ENCODE peak calls at places on chromosomes 5 and 9, in six cellular contexts. M, G, Q, I, D and H are unnamed samples. For H3K4me1, the result is how much of the 10 kb centered on the place peaks cover.

GRCh38 chr5:147560982-147561381 is 51.1 kb upstream of the DPYSL3 start:
- DNase-seq in M (no peak), G (no peak), Q (no peak), I (no peak), D (no peak), H (no peak)

GRCh38 chr5:17405976-17406876 is 91.8 kb upstream of the TAF11L2 start:
- DNase-seq in M (peak), G (no peak), Q (no peak), I (peak), D (no peak), H (no peak)

GRCh38 chr9:78865757-78866156 is 568.8 kb downstream of the PSAT1 start:
- DNase-seq in M (no peak), G (no peak), Q (no peak), I (no peak), D (no peak), H (no peak)

GRCh38 chr9:133527444-133527920 is 2.7 kb upstream of the MYMK start:
- DNase-seq in M (no peak), G (peak), Q (no peak), I (peak), D (peak), H (peak)

GRCh38 chr5:177524539-177524900 is 7.8 kb upstream of the DDX41 start:
- DNase-seq in M (no peak), G (peak), Q (peak), I (no peak), D (no peak), H (no peak)

GRCh38 chr5:42591026-42591425 is 165.6 kb upstream of the CCDC152 start:
- DNase-seq in M (no peak), G (peak), Q (no peak), I (peak), D (peak), H (peak)

GRCh38 chr9:132235894-132236661 is 74.2 kb downstream of the NTNG2 start:
- DNase-seq in M (peak), G (peak), Q (peak), I (peak), D (peak), H (peak)

GRCh38 chr5:76099286-76099702 is 16.1 kb downstream of the SV2C start:
- DNase-seq in M (no peak), G (no peak), Q (no peak), I (no peak), D (no peak), H (no peak)

GRCh38 chr5:142841511-142842255 is 71.5 kb downstream of the ARHGAP26 start:
- DNase-seq in M (peak), G (peak), Q (no peak), I (no peak), D (no peak), H (peak)

GRCh38 chr9:24899463-24899862 is 353.8 kb upstream of the IZUMO3 start:
- DNase-seq in M (no peak), G (no peak), Q (no peak), I (no peak), D (no peak), H (no peak)

GRCh38 chr9:70049672-70050271 is 6.1 kb downstream of the MAMDC2 start:
- DNase-seq in M (peak), G (peak), Q (no peak), I (peak), D (peak), H (peak)

GRCh38 chr5:57698785-57699184 is 216.2 kb upstream of the ACTBL2 start:
- DNase-seq in M (no peak), G (no peak), Q (no peak), I (peak), D (peak), H (no peak)

DNA sequence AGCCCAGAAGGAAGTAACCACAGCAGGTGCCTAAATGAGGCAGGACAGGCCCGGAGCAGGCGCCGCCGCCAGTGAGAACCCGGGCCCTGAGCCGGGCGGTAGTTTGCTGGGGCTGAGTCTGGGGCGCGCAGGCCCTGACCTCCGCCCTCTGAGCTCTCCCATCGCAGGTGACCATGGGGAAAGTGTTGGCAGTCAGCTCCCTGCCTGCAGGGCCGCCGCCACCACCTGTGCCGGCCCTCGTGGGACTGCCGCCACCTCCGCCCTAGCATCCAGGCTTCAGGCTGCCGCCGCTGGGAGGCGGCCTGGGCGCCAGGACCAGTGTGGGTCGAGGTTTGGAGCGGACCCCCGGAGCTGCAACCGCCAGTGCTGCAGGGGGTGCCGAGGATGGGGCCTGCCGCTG is 61.1 kb downstream of the TARS1 start:
- DNase-seq in M (no peak), G (no peak), Q (no peak), I (no peak), D (no peak), H (no peak)
- H3K4me1 ChIP-seq in M (under half), G (under half), Q (under half), I (under half), D (under half), H (under half)

DNA sequence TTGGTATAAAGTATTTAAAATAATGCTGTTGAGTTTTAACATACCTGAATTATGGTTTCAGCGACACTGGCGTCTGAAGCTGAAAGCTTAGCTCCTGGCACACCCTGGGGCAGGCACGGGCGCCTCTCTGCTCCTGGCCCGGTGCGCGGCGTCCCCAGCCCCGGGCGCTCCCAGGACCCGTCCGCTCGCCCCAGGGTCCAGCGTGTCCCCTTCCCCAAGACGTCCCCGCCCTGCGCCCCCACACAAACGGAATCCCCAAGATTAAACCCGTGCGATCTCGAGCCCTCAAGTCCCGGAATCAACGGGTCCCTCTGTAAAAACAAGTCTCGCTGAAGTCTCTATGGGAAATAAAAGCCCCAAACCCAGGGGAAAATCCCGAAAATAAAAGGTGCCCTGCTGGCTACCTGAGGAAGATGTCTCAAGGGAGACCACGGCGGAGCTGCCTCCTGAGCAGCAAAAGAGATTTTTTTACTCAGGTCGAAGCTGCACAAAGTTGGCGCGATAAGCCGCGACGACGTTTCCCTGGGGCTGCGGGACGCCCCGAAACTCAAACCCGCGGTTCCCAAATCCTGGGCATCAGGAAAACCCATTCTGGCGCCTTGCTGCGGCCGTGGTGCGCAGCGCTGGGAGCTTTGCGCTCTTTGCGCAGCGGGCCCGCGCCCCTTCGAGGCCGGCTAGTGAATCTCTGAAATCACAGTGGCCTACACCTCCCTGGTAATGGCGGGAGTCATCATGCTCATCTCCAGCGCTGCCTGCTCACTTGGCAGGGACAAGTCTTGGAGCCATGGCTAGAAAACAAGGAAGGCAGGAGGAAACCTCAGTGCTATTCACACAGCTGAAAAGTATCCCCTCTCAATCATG is 6.3 kb upstream of the IFNA8 start:
- DNase-seq in M (no peak), G (no peak), Q (peak), I (peak), D (no peak), H (no peak)
- TF ChIP-seq CTCF in M (no peak), G (no peak), Q (no peak), I (peak), D (no peak), H (no peak)

GRCh38 chr5:33938881-33939280 is 2.7 kb downstream of the RXFP3 start:
- DNase-seq in M (no peak), G (no peak), Q (no peak), I (no peak), D (no peak), H (no peak)
- H3K4me3 ChIP-seq in M (no peak), G (no peak), Q (no peak), I (no peak), D (no peak), H (no peak)

GRCh38 chr5:150575745-150576448 is 64.6 kb upstream of the SYNPO start:
- DNase-seq in M (no peak), G (no peak), Q (no peak), I (no peak), D (no peak), H (no peak)

GRCh38 chr5:150573867-150574817 is 66.2 kb downstream of the NDST1 start:
- DNase-seq in M (no peak), G (no peak), Q (no peak), I (no peak), D (no peak), H (no peak)

GRCh38 chr5:150571836-150572235 is 63.9 kb downstream of the NDST1 start:
- DNase-seq in M (no peak), G (no peak), Q (no peak), I (no peak), D (no peak), H (no peak)

GRCh38 chr5:150574818-150575537 is 65.5 kb upstream of the SYNPO start:
- DNase-seq in M (no peak), G (no peak), Q (no peak), I (no peak), D (no peak), H (no peak)

GRCh38 chr5:150573216-150573615 is 65.3 kb downstream of the NDST1 start:
- DNase-seq in M (no peak), G (no peak), Q (no peak), I (no peak), D (no peak), H (no peak)
- H3K4me1 ChIP-seq in M (under half), G (under half), Q (under half), I (under half), D (under half), H (under half)

GRCh38 chr5:9621379-9621903 is 8.7 kb downstream of the TAS2R1 start:
- DNase-seq in M (peak), G (no peak), Q (no peak), I (peak), D (no peak), H (no peak)

GRCh38 chr5:9619331-9620092 is 10.6 kb downstream of the TAS2R1 start:
- DNase-seq in M (no peak), G (peak), Q (no peak), I (no peak), D (no peak), H (peak)

GRCh38 chr5:9613360-9613759 is 16.8 kb downstream of the TAS2R1 start:
- DNase-seq in M (no peak), G (no peak), Q (peak), I (no peak), D (no peak), H (no peak)

GRCh38 chr5:9617191-9617590 is 13.0 kb downstream of the TAS2R1 start:
- DNase-seq in M (no peak), G (no peak), Q (no peak), I (no peak), D (no peak), H (no peak)

GRCh38 chr5:9617739-9618504 is 12.2 kb downstream of the TAS2R1 start:
- DNase-seq in M (no peak), G (no peak), Q (no peak), I (no peak), D (no peak), H (no peak)
- TF ChIP-seq CTCF in M (no peak), G (peak), Q (no peak), I (no peak), D (no peak), H (peak)

GRCh38 chr5:34044950-34045525 is 2.0 kb upstream of the C1QTNF3 start:
- DNase-seq in M (no peak), G (no peak), Q (no peak), I (no peak), D (no peak), H (no peak)

GRCh38 chr5:34042302-34042701 is 711 bp downstream of the C1QTNF3 start:
- DNase-seq in M (no peak), G (peak), Q (peak), I (no peak), D (peak), H (no peak)

GRCh38 chr5:34041247-34041972 is 1.6 kb downstream of the C1QTNF3 start:
- DNase-seq in M (no peak), G (no peak), Q (no peak), I (no peak), D (no peak), H (no peak)

GRCh38 chr5:34045996-34046395 is 3.0 kb upstream of the C1QTNF3 start:
- DNase-seq in M (peak), G (no peak), Q (no peak), I (no peak), D (no peak), H (no peak)

GRCh38 chr5:34043099-34043876 is at the start of gene C1QTNF3:
- DNase-seq in M (no peak), G (no peak), Q (no peak), I (no peak), D (no peak), H (no peak)
- H3K4me3 ChIP-seq in M (no peak), G (no peak), Q (no peak), I (no peak), D (no peak), H (no peak)

GRCh38 chr5:14594378-14595074 is 12.9 kb downstream of the OTULINL start:
- DNase-seq in M (no peak), G (no peak), Q (no peak), I (no peak), D (peak), H (no peak)
- H3K4me1 ChIP-seq in M (under half), G (under half), Q (under half), I (under half), D (under half), H (under half)

DNA sequence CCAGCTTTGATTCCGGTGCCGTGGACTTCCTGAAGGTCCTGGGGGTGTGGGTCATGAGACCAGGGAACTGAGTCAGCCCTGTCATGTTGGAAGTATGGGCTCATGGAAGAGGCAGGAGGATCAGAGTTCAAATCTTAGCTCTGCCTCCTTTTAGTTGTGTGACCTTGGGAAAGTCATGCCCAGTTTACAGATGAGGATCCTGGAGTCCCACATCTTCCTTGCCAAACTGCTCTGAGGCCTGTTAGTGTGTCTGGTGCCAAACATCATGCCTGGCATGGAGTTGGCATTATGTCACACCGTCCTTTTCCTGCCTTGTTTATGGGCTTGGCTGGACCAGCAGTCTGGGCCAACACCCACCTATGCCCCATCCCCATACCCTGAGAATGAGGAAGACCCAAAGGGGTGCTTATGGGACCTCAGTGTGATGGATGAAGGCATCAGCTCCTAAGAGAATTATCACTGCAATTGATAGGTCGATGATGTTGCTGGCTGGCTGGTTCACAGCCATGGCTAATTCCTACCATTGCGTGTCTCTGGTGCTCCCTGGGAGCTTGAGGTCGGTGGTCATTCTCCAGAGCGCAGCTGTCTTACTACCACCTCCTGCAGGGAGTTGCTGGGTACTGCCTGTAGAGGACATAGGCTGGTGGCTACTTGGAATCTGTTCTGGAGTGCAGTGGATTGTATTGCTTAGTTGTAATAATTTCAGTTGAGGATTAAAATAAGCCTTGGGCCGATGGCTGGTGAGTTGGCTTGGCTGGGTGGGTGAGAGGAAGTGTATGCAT is 140.5 kb upstream of the PITX1 start:
- DNase-seq in M (peak), G (no peak), Q (no peak), I (no peak), D (no peak), H (no peak)
- TF ChIP-seq CTCF in M (peak), G (no peak), Q (no peak), I (no peak), D (no peak), H (no peak)